ENCODE peak calls at places on chromosomes 5 and 9, in eight cellular contexts. S is stimulated activated CD8-positive, alpha-beta memory T cell treated with anti-CD3 and anti-CD28 coated beads, Interleukin-7, amount 100 ng/mL, for 1 hour; X is fibroblast of the conjunctiva; V is Panc1; K is adrenal gland; A is GM03348; C is A172; Q is endothelial cell. Y is an unnamed sample.
A peak's percentile ranks its signal among the peaks of the same experiment; 100 is the strongest.

GRCh38 chr5:38434981-38435710 is 121.3 kb downstream of the LIFR start:
- DNase-seq in X (no peak), Q (no peak), S (no peak), K (no peak), C (peak; percentile 35), A (peak; percentile 73), V (no peak), Y (peak; percentile 49)

GRCh38 chr5:165184183-165184582 is 1678.8 kb downstream of the MAT2B start:
- DNase-seq in C (no peak), S (no peak), X (no peak), Q (no peak), A (no peak), V (no peak), K (no peak), Y (no peak)

GRCh38 chr5:124741711-124742496 is 4.5 kb downstream of the ZNF608 start:
- DNase-seq in S (no peak), K (peak; percentile 47), Q (no peak), V (no peak), C (peak; percentile 96), A (peak; percentile 65), X (peak; percentile 87), Y (peak; percentile 93)

GRCh38 chr5:51810592-51810991 is 427.3 kb downstream of the ISL1 start:
- DNase-seq in Q (no peak), X (no peak), K (no peak), C (no peak), A (no peak), V (peak; percentile 30), S (no peak), Y (peak; percentile 7)

GRCh38 chr5:103404483-103404882 is 145.9 kb downstream of the MACIR start:
- DNase-seq in C (no peak), Q (no peak), V (no peak), K (no peak), A (no peak), X (no peak), S (no peak), Y (no peak)

GRCh38 chr5:179163236-179164155 is 103.3 kb downstream of the ZNF354C start:
- DNase-seq in A (no peak), C (no peak), S (no peak), V (no peak), X (no peak), K (no peak), Q (no peak), Y (no peak)

GRCh38 chr5:43601454-43602260 is 1.3 kb upstream of the NNT start:
- DNase-seq in Q (no peak), A (peak; percentile 14), S (no peak), X (no peak), C (peak; percentile 66), K (no peak), V (no peak), Y (peak; percentile 47)

GRCh38 chr5:80041536-80041935 is 6.4 kb downstream of the THBS4 start:
- DNase-seq in C (no peak), S (no peak), Q (no peak), K (no peak), A (no peak), V (no peak), X (no peak), Y (no peak)

GRCh38 chr5:53019320-53019719 is 30.2 kb downstream of the ITGA2 start:
- DNase-seq in V (no peak), X (no peak), C (peak; percentile 92), A (peak; percentile 44), Q (no peak), K (peak; percentile 42), S (no peak), Y (peak; percentile 86)

GRCh38 chr9:71937070-71937625 is 25.7 kb downstream of the C9orf85 start:
- DNase-seq in V (no peak), K (no peak), C (no peak), X (no peak), S (no peak), Q (no peak), A (no peak), Y (no peak)

Y was measured in foreskin fibroblast.